ENCODE peak calls at places on chromosomes 12 and 14, in four cellular contexts. One of them, this sample, is unnamed.

GRCh38 chr14:67373347-67373746 is 13.2 kb downstream of the EIF2S1 start:
- DNase-seq in erythroblast: no peak
- DNase-seq in ACHN: no peak
- DNase-seq in activated CD4-positive, alpha-beta T cell treated with anti-CD3 and anti-CD28 coated beads, Interleukin-2, amount 10 ng/mL, durations not matched to agents 7 days and 5 days: no peak
- DNase-seq in this sample: no peak

GRCh38 chr12:3680919-3681594 is 71.9 kb downstream of the CRACR2A start:
- DNase-seq in erythroblast: peak
- DNase-seq in ACHN: no peak
- DNase-seq in activated CD4-positive, alpha-beta T cell treated with anti-CD3 and anti-CD28 coated beads, Interleukin-2, amount 10 ng/mL, durations not matched to agents 7 days and 5 days: no peak
- DNase-seq in this sample: no peak

GRCh38 chr14:22384167-22384549 is 204.9 kb downstream of the DAD1 start:
- DNase-seq in erythroblast: no peak
- DNase-seq in ACHN: no peak
- DNase-seq in activated CD4-positive, alpha-beta T cell treated with anti-CD3 and anti-CD28 coated beads, Interleukin-2, amount 10 ng/mL, durations not matched to agents 7 days and 5 days: no peak
- DNase-seq in this sample: no peak

GRCh38 chr12:64713372-64713771 is 45.8 kb downstream of the GNS start:
- DNase-seq in erythroblast: no peak
- DNase-seq in ACHN: no peak
- DNase-seq in activated CD4-positive, alpha-beta T cell treated with anti-CD3 and anti-CD28 coated beads, Interleukin-2, amount 10 ng/mL, durations not matched to agents 7 days and 5 days: no peak
- DNase-seq in this sample: no peak

GRCh38 chr12:2691340-2692111 is 103.2 kb upstream of the FKBP4 start:
- DNase-seq in erythroblast: peak
- DNase-seq in ACHN: no peak
- DNase-seq in activated CD4-positive, alpha-beta T cell treated with anti-CD3 and anti-CD28 coated beads, Interleukin-2, amount 10 ng/mL, durations not matched to agents 7 days and 5 days: peak
- DNase-seq in this sample: peak

GRCh38 chr12:53804429-53804828 is 52.6 kb upstream of the CISTR start:
- DNase-seq in erythroblast: no peak
- DNase-seq in ACHN: no peak
- DNase-seq in activated CD4-positive, alpha-beta T cell treated with anti-CD3 and anti-CD28 coated beads, Interleukin-2, amount 10 ng/mL, durations not matched to agents 7 days and 5 days: no peak
- DNase-seq in this sample: no peak

GRCh38 chr12:23055004-23055403 is 430.0 kb downstream of the ETNK1 start:
- DNase-seq in erythroblast: peak
- DNase-seq in ACHN: peak
- DNase-seq in activated CD4-positive, alpha-beta T cell treated with anti-CD3 and anti-CD28 coated beads, Interleukin-2, amount 10 ng/mL, durations not matched to agents 7 days and 5 days: no peak
- DNase-seq in this sample: no peak

GRCh38 chr14:99595034-99595433 is 9.0 kb downstream of the CCDC85C start:
- DNase-seq in erythroblast: no peak
- DNase-seq in ACHN: no peak
- DNase-seq in activated CD4-positive, alpha-beta T cell treated with anti-CD3 and anti-CD28 coated beads, Interleukin-2, amount 10 ng/mL, durations not matched to agents 7 days and 5 days: peak
- DNase-seq in this sample: peak

GRCh38 chr14:98932436-98933325 is 339.3 kb downstream of the BCL11B start:
- DNase-seq in erythroblast: no peak
- DNase-seq in ACHN: no peak
- DNase-seq in activated CD4-positive, alpha-beta T cell treated with anti-CD3 and anti-CD28 coated beads, Interleukin-2, amount 10 ng/mL, durations not matched to agents 7 days and 5 days: peak
- DNase-seq in this sample: no peak

GRCh38 chr14:24849471-24849870 is 200.5 kb downstream of the STXBP6 start:
- DNase-seq in erythroblast: no peak
- DNase-seq in ACHN: no peak
- DNase-seq in activated CD4-positive, alpha-beta T cell treated with anti-CD3 and anti-CD28 coated beads, Interleukin-2, amount 10 ng/mL, durations not matched to agents 7 days and 5 days: no peak
- DNase-seq in this sample: no peak

GRCh38 chr14:53187921-53188463 is 34.9 kb upstream of the DDHD1 start:
- DNase-seq in erythroblast: no peak
- DNase-seq in ACHN: no peak
- DNase-seq in activated CD4-positive, alpha-beta T cell treated with anti-CD3 and anti-CD28 coated beads, Interleukin-2, amount 10 ng/mL, durations not matched to agents 7 days and 5 days: no peak
- DNase-seq in this sample: no peak

GRCh38 chr14:105105158-105105557 is 39.9 kb upstream of the GPR132 start:
- DNase-seq in erythroblast: no peak
- DNase-seq in ACHN: no peak
- DNase-seq in activated CD4-positive, alpha-beta T cell treated with anti-CD3 and anti-CD28 coated beads, Interleukin-2, amount 10 ng/mL, durations not matched to agents 7 days and 5 days: no peak
- DNase-seq in this sample: no peak

GRCh38 chr14:93023802-93024434 is 91.8 kb downstream of the ITPK1 start:
- DNase-seq in erythroblast: no peak
- DNase-seq in ACHN: no peak
- DNase-seq in activated CD4-positive, alpha-beta T cell treated with anti-CD3 and anti-CD28 coated beads, Interleukin-2, amount 10 ng/mL, durations not matched to agents 7 days and 5 days: no peak
- DNase-seq in this sample: no peak

GRCh38 chr12:80590085-80590484 is 117.3 kb upstream of the MYF6 start:
- DNase-seq in erythroblast: no peak
- DNase-seq in ACHN: no peak
- DNase-seq in activated CD4-positive, alpha-beta T cell treated with anti-CD3 and anti-CD28 coated beads, Interleukin-2, amount 10 ng/mL, durations not matched to agents 7 days and 5 days: no peak
- DNase-seq in this sample: no peak

GRCh38 chr12:81257952-81258551 is 180.2 kb downstream of the ACSS3 start:
- DNase-seq in erythroblast: peak
- DNase-seq in ACHN: peak
- DNase-seq in activated CD4-positive, alpha-beta T cell treated with anti-CD3 and anti-CD28 coated beads, Interleukin-2, amount 10 ng/mL, durations not matched to agents 7 days and 5 days: no peak
- DNase-seq in this sample: no peak

GRCh38 chr12:53219956-53220856 is 11.8 kb downstream of the RARG start:
- DNase-seq in erythroblast: peak
- DNase-seq in ACHN: no peak
- DNase-seq in activated CD4-positive, alpha-beta T cell treated with anti-CD3 and anti-CD28 coated beads, Interleukin-2, amount 10 ng/mL, durations not matched to agents 7 days and 5 days: peak
- DNase-seq in this sample: peak

GRCh38 chr14:101198398-101199027 is 295.0 kb upstream of the RTL1 start:
- DNase-seq in erythroblast: no peak
- DNase-seq in ACHN: no peak
- DNase-seq in activated CD4-positive, alpha-beta T cell treated with anti-CD3 and anti-CD28 coated beads, Interleukin-2, amount 10 ng/mL, durations not matched to agents 7 days and 5 days: no peak
- DNase-seq in this sample: no peak

GRCh38 chr12:114888458-114888857 is 204.5 kb upstream of the TBX3 start:
- DNase-seq in erythroblast: no peak
- DNase-seq in ACHN: no peak
- DNase-seq in activated CD4-positive, alpha-beta T cell treated with anti-CD3 and anti-CD28 coated beads, Interleukin-2, amount 10 ng/mL, durations not matched to agents 7 days and 5 days: no peak
- DNase-seq in this sample: no peak

GRCh38 chr12:47808049-47808448 is 11.7 kb downstream of the HDAC7 start:
- DNase-seq in erythroblast: no peak
- DNase-seq in ACHN: no peak
- DNase-seq in activated CD4-positive, alpha-beta T cell treated with anti-CD3 and anti-CD28 coated beads, Interleukin-2, amount 10 ng/mL, durations not matched to agents 7 days and 5 days: peak
- DNase-seq in this sample: peak

GRCh38 chr12:124739953-124740561 is 123.6 kb downstream of the SCARB1 start:
- DNase-seq in erythroblast: no peak
- DNase-seq in ACHN: no peak
- DNase-seq in activated CD4-positive, alpha-beta T cell treated with anti-CD3 and anti-CD28 coated beads, Interleukin-2, amount 10 ng/mL, durations not matched to agents 7 days and 5 days: no peak
- DNase-seq in this sample: no peak

GRCh38 chr12:109670647-109671046 is 43.0 kb upstream of the FAM222A start:
- DNase-seq in erythroblast: no peak
- DNase-seq in ACHN: no peak
- DNase-seq in activated CD4-positive, alpha-beta T cell treated with anti-CD3 and anti-CD28 coated beads, Interleukin-2, amount 10 ng/mL, durations not matched to agents 7 days and 5 days: no peak
- DNase-seq in this sample: no peak

GRCh38 chr12:6542209-6543009 is 8.1 kb downstream of the GAPDH start:
- DNase-seq in erythroblast: no peak
- DNase-seq in ACHN: no peak
- DNase-seq in activated CD4-positive, alpha-beta T cell treated with anti-CD3 and anti-CD28 coated beads, Interleukin-2, amount 10 ng/mL, durations not matched to agents 7 days and 5 days: no peak
- DNase-seq in this sample: no peak

GRCh38 chr12:47085815-47086252 is 6.1 kb upstream of the AMIGO2 start:
- DNase-seq in erythroblast: peak
- DNase-seq in ACHN: peak
- DNase-seq in activated CD4-positive, alpha-beta T cell treated with anti-CD3 and anti-CD28 coated beads, Interleukin-2, amount 10 ng/mL, durations not matched to agents 7 days and 5 days: peak
- DNase-seq in this sample: peak

GRCh38 chr12:10341892-10342509 is 34.3 kb downstream of the KLRD1 start:
- DNase-seq in erythroblast: no peak
- DNase-seq in ACHN: no peak
- DNase-seq in activated CD4-positive, alpha-beta T cell treated with anti-CD3 and anti-CD28 coated beads, Interleukin-2, amount 10 ng/mL, durations not matched to agents 7 days and 5 days: no peak
- DNase-seq in this sample: no peak

GRCh38 chr12:27272375-27273028 is 28.4 kb downstream of the STK38L start:
- DNase-seq in erythroblast: no peak
- DNase-seq in ACHN: no peak
- DNase-seq in activated CD4-positive, alpha-beta T cell treated with anti-CD3 and anti-CD28 coated beads, Interleukin-2, amount 10 ng/mL, durations not matched to agents 7 days and 5 days: no peak
- DNase-seq in this sample: no peak

GRCh38 chr12:132560421-132560830 is 50.0 kb downstream of the LRCOL1 start:
- DNase-seq in erythroblast: peak
- DNase-seq in ACHN: peak
- DNase-seq in activated CD4-positive, alpha-beta T cell treated with anti-CD3 and anti-CD28 coated beads, Interleukin-2, amount 10 ng/mL, durations not matched to agents 7 days and 5 days: peak
- DNase-seq in this sample: no peak

GRCh38 chr14:65709576-65709975 is 297.0 kb downstream of the FUT8 start:
- DNase-seq in erythroblast: no peak
- DNase-seq in ACHN: no peak
- DNase-seq in activated CD4-positive, alpha-beta T cell treated with anti-CD3 and anti-CD28 coated beads, Interleukin-2, amount 10 ng/mL, durations not matched to agents 7 days and 5 days: no peak
- DNase-seq in this sample: no peak

GRCh38 chr12:67460388-67460787 is 188.2 kb upstream of the DYRK2 start:
- DNase-seq in erythroblast: no peak
- DNase-seq in ACHN: no peak
- DNase-seq in activated CD4-positive, alpha-beta T cell treated with anti-CD3 and anti-CD28 coated beads, Interleukin-2, amount 10 ng/mL, durations not matched to agents 7 days and 5 days: no peak
- DNase-seq in this sample: no peak

GRCh38 chr12:75207338-75208083 is 2.1 kb downstream of the KCNC2 start:
- DNase-seq in erythroblast: no peak
- DNase-seq in ACHN: no peak
- DNase-seq in activated CD4-positive, alpha-beta T cell treated with anti-CD3 and anti-CD28 coated beads, Interleukin-2, amount 10 ng/mL, durations not matched to agents 7 days and 5 days: no peak
- DNase-seq in this sample: no peak

GRCh38 chr12:56082382-56082781 is 2.4 kb downstream of the ERBB3 start:
- DNase-seq in erythroblast: no peak
- DNase-seq in ACHN: no peak
- DNase-seq in activated CD4-positive, alpha-beta T cell treated with anti-CD3 and anti-CD28 coated beads, Interleukin-2, amount 10 ng/mL, durations not matched to agents 7 days and 5 days: no peak
- DNase-seq in this sample: no peak

GRCh38 chr14:77157716-77158115 is 16.1 kb upstream of the ZDHHC22 start:
- DNase-seq in erythroblast: no peak
- DNase-seq in ACHN: no peak
- DNase-seq in activated CD4-positive, alpha-beta T cell treated with anti-CD3 and anti-CD28 coated beads, Interleukin-2, amount 10 ng/mL, durations not matched to agents 7 days and 5 days: no peak
- DNase-seq in this sample: no peak

GRCh38 chr14:39381366-39381765 is 50.9 kb downstream of the FBXO33 start:
- DNase-seq in erythroblast: no peak
- DNase-seq in ACHN: no peak
- DNase-seq in activated CD4-positive, alpha-beta T cell treated with anti-CD3 and anti-CD28 coated beads, Interleukin-2, amount 10 ng/mL, durations not matched to agents 7 days and 5 days: no peak
- DNase-seq in this sample: no peak

GRCh38 chr12:83016226-83016835 is 329.6 kb downstream of the TMTC2 start:
- DNase-seq in erythroblast: no peak
- DNase-seq in ACHN: peak
- DNase-seq in activated CD4-positive, alpha-beta T cell treated with anti-CD3 and anti-CD28 coated beads, Interleukin-2, amount 10 ng/mL, durations not matched to agents 7 days and 5 days: no peak
- DNase-seq in this sample: no peak

GRCh38 chr14:100653409-100653808 is 66.2 kb upstream of the BEGAIN start:
- DNase-seq in erythroblast: peak
- DNase-seq in ACHN: no peak
- DNase-seq in activated CD4-positive, alpha-beta T cell treated with anti-CD3 and anti-CD28 coated beads, Interleukin-2, amount 10 ng/mL, durations not matched to agents 7 days and 5 days: peak
- DNase-seq in this sample: no peak

GRCh38 chr14:68291820-68292219 is 472.2 kb downstream of the RAD51B start:
- DNase-seq in erythroblast: no peak
- DNase-seq in ACHN: no peak
- DNase-seq in activated CD4-positive, alpha-beta T cell treated with anti-CD3 and anti-CD28 coated beads, Interleukin-2, amount 10 ng/mL, durations not matched to agents 7 days and 5 days: no peak
- DNase-seq in this sample: no peak

GRCh38 chr14:29868000-29868399 is 59.6 kb downstream of the PRKD1 start:
- DNase-seq in erythroblast: no peak
- DNase-seq in ACHN: no peak
- DNase-seq in activated CD4-positive, alpha-beta T cell treated with anti-CD3 and anti-CD28 coated beads, Interleukin-2, amount 10 ng/mL, durations not matched to agents 7 days and 5 days: no peak
- DNase-seq in this sample: no peak

This sample was measured in immature natural killer cell.